ENCODE peak calls at places on chromosomes 4 and X, in seven cellular contexts. L is fibroblast of mammary gland, J is choroid plexus epithelial cell, N is AG04449, K is tibial artery, W is SJSA1, X is heart right ventricle. U is an unnamed sample.

GRCh38 chrX:68018248-68019203 is 414.8 kb downstream of the OPHN1 start:
- DNase-seq in X (no peak), K (no peak), L (peak; percentile 47), J (peak; percentile 23), N (no peak), W (no peak), U (no peak)

GRCh38 chr4:83019794-83020497 is 9.3 kb upstream of the LIN54 start:
- DNase-seq in L (no peak), W (no peak), J (no peak), K (no peak), X (no peak), N (no peak), U (no peak)

GRCh38 chrX:43870758-43871419 is 11.4 kb downstream of the MAOB start:
- DNase-seq in N (no peak), X (peak; percentile 30), W (no peak), K (no peak), L (no peak), J (no peak), U (no peak)

GRCh38 chr4:128385683-128386304 is 98.2 kb upstream of the PGRMC2 start:
- DNase-seq in W (peak; percentile 68), K (no peak), X (no peak), N (no peak), L (peak; percentile 75), J (peak; percentile 87), U (no peak)

GRCh38 chr4:144584428-144584827 is 61.5 kb upstream of the HHIP start:
- DNase-seq in W (no peak), L (no peak), K (no peak), J (peak; percentile 35), N (no peak), X (no peak), U (no peak)

GRCh38 chrX:154381271-154381670 is 2.2 kb downstream of the EMD start:
- DNase-seq in X (no peak), L (no peak), J (no peak), W (peak; percentile 80), N (no peak), K (no peak), U (no peak)

GRCh38 chr4:4390046-4390445 is 3.1 kb downstream of the NSG1 start:
- DNase-seq in W (no peak), K (no peak), L (no peak), N (no peak), X (no peak), J (no peak), U (no peak)

GRCh38 chrX:3520987-3521875 is 174.8 kb upstream of the MXRA5 start:
- DNase-seq in K (no peak), W (no peak), L (peak; percentile 77), J (peak; percentile 14), N (peak; percentile 62), X (no peak), U (no peak)

GRCh38 chr4:51885371-51885770 is 42.4 kb downstream of the DCUN1D4 start:
- DNase-seq in W (no peak), X (no peak), N (no peak), L (peak; percentile 28), J (peak; percentile 63), K (no peak), U (peak; percentile 15)

GRCh38 chr4:158209825-158210807 is at the start of gene TMEM144:
- DNase-seq in L (peak; percentile 88), J (peak; percentile 94), X (peak; percentile 90), K (peak; percentile 98), N (peak; percentile 28), W (peak; percentile 83), U (peak; percentile 39)

GRCh38 chr4:110612631-110613269 is 10.1 kb downstream of the PITX2 start:
- DNase-seq in J (no peak), X (no peak), L (no peak), K (no peak), W (no peak), N (no peak), U (no peak)

GRCh38 chr4:3291411-3291968 is 1.3 kb upstream of the RGS12 start:
- DNase-seq in L (no peak), J (no peak), K (peak; percentile 71), W (no peak), X (no peak), N (no peak), U (no peak)

GRCh38 chr4:126727461-126727860 is 905.3 kb upstream of the INTU start:
- DNase-seq in L (peak; percentile 61), X (no peak), J (peak; percentile 65), N (no peak), K (no peak), W (no peak), U (no peak)

GRCh38 chr4:145545538-145546224 is 64.0 kb downstream of the SMAD1 start:
- DNase-seq in X (peak; percentile 34), L (peak; percentile 89), N (peak; percentile 77), J (peak; percentile 92), W (no peak), K (no peak), U (peak; percentile 82)

GRCh38 chrX:139762400-139763183 is 54.6 kb upstream of the MCF2 start:
- DNase-seq in W (no peak), X (no peak), L (peak; percentile 28), J (peak; percentile 60), N (no peak), K (peak; percentile 59), U (no peak)

GRCh38 chrX:108353452-108353851 is 84.8 kb downstream of the COL4A6 start:
- DNase-seq in W (no peak), J (no peak), K (no peak), N (no peak), L (no peak), X (no peak), U (no peak)

GRCh38 chrX:108349210-108349609 is 89.0 kb downstream of the COL4A6 start:
- DNase-seq in K (no peak), L (no peak), W (no peak), X (no peak), N (no peak), J (no peak), U (no peak)

GRCh38 chrX:108348525-108348924 is 89.7 kb downstream of the COL4A6 start:
- DNase-seq in K (no peak), N (no peak), W (no peak), J (no peak), L (no peak), X (peak; percentile 26), U (no peak)

GRCh38 chrX:108341947-108342346 is 96.3 kb downstream of the COL4A6 start:
- DNase-seq in L (no peak), J (no peak), N (no peak), K (no peak), W (no peak), X (no peak), U (no peak)

DNA sequence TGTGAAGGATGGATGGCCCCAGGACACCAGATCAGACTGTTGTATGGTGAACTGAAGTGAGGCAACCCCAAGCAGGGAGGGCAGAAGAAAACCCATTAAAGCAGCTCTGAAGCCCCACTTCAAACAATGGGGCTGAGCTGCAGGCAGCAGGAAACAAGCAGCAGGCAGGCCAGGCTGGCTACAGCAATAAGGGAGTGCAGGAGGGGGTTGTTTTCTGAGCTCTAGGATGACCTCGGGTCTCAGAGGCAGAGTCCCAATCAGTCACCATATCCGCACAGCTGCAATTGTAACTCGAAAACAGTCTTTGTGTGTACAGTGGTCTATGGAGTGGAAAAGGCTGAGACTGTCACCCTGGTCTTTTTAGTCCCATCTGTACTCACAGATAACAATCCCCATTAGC is 90.4 kb downstream of the COL4A6 start:
- DNase-seq in X (no peak), W (no peak), J (no peak), L (no peak), N (no peak), K (no peak), U (no peak)
- H3K4me3 ChIP-seq in X (no peak overlapping the region), W (no peak overlapping the region), J (no peak overlapping the region), L (no peak overlapping the region), N (no peak overlapping the region), K (no peak overlapping the region), U (no peak overlapping the region)

GRCh38 chr4:41418444-41418843 is 119.5 kb upstream of the LIMCH1 start:
- DNase-seq in W (no peak), X (peak; percentile 78), N (peak; percentile 9), L (no peak), J (peak; percentile 64), K (peak; percentile 84), U (no peak)

GRCh38 chr4:41410049-41410448 is 127.9 kb upstream of the LIMCH1 start:
- DNase-seq in N (no peak), K (no peak), W (no peak), X (no peak), L (no peak), J (no peak), U (no peak)

GRCh38 chr4:41413670-41414069 is 124.3 kb upstream of the LIMCH1 start:
- DNase-seq in W (no peak), J (no peak), K (no peak), X (no peak), L (no peak), N (no peak), U (no peak)

GRCh38 chr4:41409095-41409494 is 128.9 kb upstream of the LIMCH1 start:
- DNase-seq in J (no peak), L (no peak), W (no peak), X (no peak), N (no peak), K (no peak), U (no peak)

DNA sequence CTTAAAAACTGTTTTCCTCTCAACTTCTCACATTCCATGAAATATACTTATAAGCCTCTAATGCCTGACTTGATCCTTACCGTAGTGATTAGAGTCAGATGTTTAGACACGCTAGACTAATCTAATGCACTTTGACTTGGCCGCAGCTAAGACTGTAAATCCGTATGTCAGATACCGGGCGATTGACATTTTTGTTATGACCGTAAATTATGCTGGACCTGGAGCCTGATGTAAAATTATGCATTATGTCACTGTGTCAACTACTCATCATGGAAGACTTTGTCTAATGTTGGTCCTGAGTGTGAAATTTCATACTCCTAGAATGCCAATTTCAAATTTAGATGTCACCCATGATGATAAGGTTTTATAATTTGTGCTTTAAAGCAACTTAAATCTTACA is 123.6 kb upstream of the LIMCH1 start:
- DNase-seq in N (no peak), X (no peak), K (no peak), J (no peak), W (no peak), L (no peak), U (no peak)
- H3K4me3 ChIP-seq in N (no peak overlapping the region), X (no peak overlapping the region), K (no peak overlapping the region), J (no peak overlapping the region), W (no peak overlapping the region), L (no peak overlapping the region), U (no peak overlapping the region)

GRCh38 chr4:40309250-40309774 is 25.8 kb upstream of the CHRNA9 start:
- DNase-seq in X (peak; percentile 88), J (peak; percentile 89), W (peak; percentile 74), N (no peak), L (peak; percentile 86), K (peak; percentile 87), U (peak; percentile 53)
- H3K4me3 ChIP-seq in X (peak overlapping the region; percentile 16), J (peak overlapping the region; percentile 14), W (no peak overlapping the region), N (no peak overlapping the region), L (peak overlapping the region; percentile 20), K (no peak overlapping the region), U (no peak overlapping the region)

GRCh38 chr4:48024522-48024921 is 8.0 kb downstream of the NIPAL1 start:
- DNase-seq in K (no peak), X (no peak), W (no peak), N (no peak), L (no peak), J (peak; percentile 8), U (no peak)

GRCh38 chr4:48025005-48025404 is 8.4 kb downstream of the NIPAL1 start:
- DNase-seq in L (peak; percentile 36), K (no peak), X (no peak), N (no peak), W (no peak), J (peak; percentile 59), U (no peak)

GRCh38 chr4:48022192-48022799 is 5.7 kb downstream of the NIPAL1 start:
- DNase-seq in N (no peak), L (no peak), W (no peak), K (no peak), X (no peak), J (peak; percentile 30), U (no peak)

GRCh38 chr4:48018112-48018511 is 1.5 kb downstream of the NIPAL1 start:
- DNase-seq in W (no peak), X (no peak), K (no peak), J (no peak), N (no peak), L (no peak), U (no peak)

GRCh38 chr4:48021086-48021485 is 4.5 kb downstream of the NIPAL1 start:
- DNase-seq in K (no peak), J (no peak), X (no peak), L (no peak), W (no peak), N (no peak), U (no peak)
- H3K4me3 ChIP-seq in K (no peak overlapping the region), J (no peak overlapping the region), X (no peak overlapping the region), L (no peak overlapping the region), W (no peak overlapping the region), N (no peak overlapping the region), U (no peak overlapping the region)

U was measured in HFF-Myc.